ENCODE peak calls at places on chromosomes 3 and 15, in eight cellular contexts. O, F, A, K, S, G, P and U are unnamed samples.
A peak's percentile ranks its signal among the peaks of the same experiment; 100 is the strongest.

GRCh38 chr3:177781686-177782161 is 584.4 kb upstream of the TBL1XR1 start:
- DNase-seq in F (no peak), K (peak; percentile 74), O (no peak), G (no peak), S (no peak), P (peak; percentile 81), A (peak; percentile 26), U (no peak)

GRCh38 chr15:70935631-70936030 is 43.0 kb downstream of the LRRC49 start:
- DNase-seq in P (no peak), F (no peak), K (no peak), G (no peak), A (peak; percentile 22), S (no peak), O (no peak), U (no peak)

GRCh38 chr3:141385386-141386079 is 17.2 kb downstream of the ZBTB38 start:
- DNase-seq in O (no peak), F (no peak), S (no peak), P (no peak), A (peak; percentile 51), G (no peak), K (no peak), U (no peak)

GRCh38 chr15:23859008-23859407 is 171.9 kb upstream of the NDN start:
- DNase-seq in G (no peak), P (no peak), A (no peak), O (no peak), F (no peak), S (no peak), K (no peak), U (no peak)

GRCh38 chr3:80439490-80439889 is 671.7 kb upstream of the ROBO1 start:
- DNase-seq in S (peak; percentile 48), O (no peak), P (no peak), A (no peak), K (no peak), G (no peak), F (no peak), U (no peak)

GRCh38 chr15:34655198-34655770 is 71.8 kb upstream of the GOLGA8B start:
- DNase-seq in S (no peak), K (no peak), A (no peak), P (no peak), F (no peak), G (no peak), O (no peak), U (no peak)

GRCh38 chr3:188946837-188947236 is 224.9 kb upstream of the TPRG1 start:
- DNase-seq in O (no peak), F (no peak), K (peak; percentile 51), S (no peak), G (no peak), A (no peak), P (no peak), U (no peak)

GRCh38 chr3:107377151-107377550 is at the start of gene CCDC54:
- DNase-seq in O (no peak), A (no peak), P (peak; percentile 32), S (no peak), F (no peak), G (no peak), K (no peak), U (no peak)

GRCh38 chr3:172213168-172213567 is 173.8 kb downstream of the FNDC3B start:
- DNase-seq in G (no peak), O (no peak), S (no peak), K (no peak), P (no peak), A (no peak), F (no peak), U (no peak)

GRCh38 chr15:74193305-74193718 is 9.3 kb downstream of the STRA6 start:
- DNase-seq in S (no peak), K (no peak), O (no peak), P (peak; percentile 79), F (no peak), G (no peak), A (no peak), U (no peak)

GRCh38 chr3:63955830-63956545 is 43.8 kb upstream of the SCAANT1 start:
- DNase-seq in G (no peak), S (no peak), K (no peak), A (no peak), F (no peak), P (no peak), O (no peak), U (no peak)

GRCh38 chr3:175526609-175527280 is 667.6 kb downstream of the NAALADL2 start:
- DNase-seq in G (no peak), K (no peak), A (no peak), S (no peak), P (no peak), O (no peak), F (no peak), U (no peak)

GRCh38 chr3:168671091-168671490 is 575.4 kb upstream of the GOLIM4 start:
- DNase-seq in O (no peak), P (no peak), K (no peak), F (no peak), A (no peak), S (no peak), G (peak; percentile 22), U (no peak)

GRCh38 chr15:68655686-68656437 is 77.1 kb downstream of the CORO2B start:
- DNase-seq in P (no peak), K (peak; percentile 21), A (no peak), S (no peak), O (no peak), G (no peak), F (no peak), U (no peak)

GRCh38 chr15:100107151-100107550 is 234.6 kb downstream of the ADAMTS17 start:
- DNase-seq in P (no peak), K (no peak), G (no peak), A (no peak), F (no peak), O (no peak), S (no peak), U (no peak)

GRCh38 chr3:184209146-184209923 is 20.1 kb upstream of the VWA5B2 start:
- DNase-seq in G (no peak), O (no peak), S (no peak), P (no peak), F (no peak), K (peak; percentile 54), A (no peak), U (no peak)

GRCh38 chr15:62244762-62245161 is 79.7 kb upstream of the C2CD4B start:
- DNase-seq in G (no peak), P (no peak), F (no peak), A (no peak), S (no peak), K (no peak), O (no peak), U (no peak)

GRCh38 chr15:32956006-32956405 is 238.2 kb downstream of the GREM1 start:
- DNase-seq in S (no peak), K (no peak), F (no peak), O (no peak), G (no peak), A (peak; percentile 7), P (peak; percentile 79), U (no peak)

GRCh38 chr15:66163553-66163952 is 90.0 kb downstream of the MEGF11 start:
- DNase-seq in F (no peak), S (no peak), O (no peak), K (no peak), A (no peak), G (no peak), P (no peak), U (no peak)

GRCh38 chr15:85496551-85497545 is 116.4 kb downstream of the AKAP13 start:
- DNase-seq in P (no peak), A (no peak), S (no peak), F (no peak), O (no peak), G (peak; percentile 8), K (no peak), U (no peak)

GRCh38 chr3:16427309-16427965 is 86.1 kb downstream of the RFTN1 start:
- DNase-seq in F (no peak), P (peak; percentile 90), K (peak; percentile 54), A (no peak), G (no peak), S (no peak), O (no peak), U (no peak)

GRCh38 chr3:173911446-173911845 is 513.9 kb downstream of the NLGN1 start:
- DNase-seq in S (no peak), K (no peak), P (no peak), F (no peak), A (peak; percentile 59), O (no peak), G (peak; percentile 61), U (no peak)

GRCh38 chr3:106810461-106810733 is 566.8 kb upstream of the CCDC54 start:
- DNase-seq in O (no peak), S (no peak), K (no peak), A (no peak), G (no peak), P (no peak), F (no peak), U (no peak)

GRCh38 chr15:65940618-65940909 is 71.3 kb downstream of the RAB11A start:
- DNase-seq in F (no peak), O (no peak), A (no peak), G (no peak), P (no peak), S (no peak), K (no peak), U (no peak)

GRCh38 chr3:11201246-11202024 is 47.1 kb downstream of the HRH1 start:
- DNase-seq in K (no peak), A (no peak), G (no peak), O (no peak), F (no peak), S (no peak), P (no peak), U (no peak)